ENCODE peak calls at places on chromosomes 1 and 21, in ten cellular contexts. One of them, this sample, is unnamed.

GRCh38 chr21:18369115-18369514 is 34.5 kb downstream of the TMPRSS15 start:
- DNase-seq in stomach: no peak
- DNase-seq in esophagus squamous epithelium: no peak
- DNase-seq in prostate gland: no peak
- DNase-seq in IMR-90: no peak
- DNase-seq in gastrocnemius medialis: no peak
- DNase-seq in K562: no peak
- DNase-seq in A549: no peak
- DNase-seq in vagina: no peak
- DNase-seq in lower leg skin: no peak
- DNase-seq in this sample: no peak

GRCh38 chr1:40372658-40373322 is 737 bp upstream of the SMAP2 start:
- DNase-seq in lower leg skin: no peak
- DNase-seq in K562: peak
- DNase-seq in IMR-90: no peak
- DNase-seq in gastrocnemius medialis: no peak
- DNase-seq in prostate gland: no peak
- DNase-seq in vagina: no peak
- DNase-seq in stomach: no peak
- DNase-seq in esophagus squamous epithelium: no peak
- DNase-seq in A549: no peak
- DNase-seq in this sample: no peak

GRCh38 chr1:12488666-12489354 is 129.2 kb downstream of the DHRS3 start:
- DNase-seq in vagina: no peak
- DNase-seq in prostate gland: no peak
- DNase-seq in lower leg skin: no peak
- DNase-seq in K562: no peak
- DNase-seq in stomach: no peak
- DNase-seq in gastrocnemius medialis: no peak
- DNase-seq in A549: no peak
- DNase-seq in esophagus squamous epithelium: no peak
- DNase-seq in IMR-90: peak
- DNase-seq in this sample: no peak

GRCh38 chr1:202860744-202861419 is 28.1 kb downstream of the RABIF start:
- DNase-seq in IMR-90: peak
- DNase-seq in lower leg skin: no peak
- DNase-seq in gastrocnemius medialis: no peak
- DNase-seq in vagina: no peak
- DNase-seq in A549: peak
- DNase-seq in esophagus squamous epithelium: no peak
- DNase-seq in prostate gland: peak
- DNase-seq in stomach: peak
- DNase-seq in K562: peak
- DNase-seq in this sample: no peak

GRCh38 chr1:20446796-20447195 is 39.2 kb downstream of the CAMK2N1 start:
- DNase-seq in A549: no peak
- DNase-seq in lower leg skin: no peak
- DNase-seq in vagina: no peak
- DNase-seq in IMR-90: peak
- DNase-seq in esophagus squamous epithelium: no peak
- DNase-seq in K562: no peak
- DNase-seq in prostate gland: no peak
- DNase-seq in gastrocnemius medialis: no peak
- DNase-seq in stomach: no peak
- DNase-seq in this sample: no peak

GRCh38 chr1:37931148-37931492 is 15.7 kb downstream of the INPP5B start:
- DNase-seq in vagina: no peak
- DNase-seq in A549: no peak
- DNase-seq in stomach: no peak
- DNase-seq in gastrocnemius medialis: no peak
- DNase-seq in prostate gland: no peak
- DNase-seq in IMR-90: no peak
- DNase-seq in esophagus squamous epithelium: no peak
- DNase-seq in lower leg skin: no peak
- DNase-seq in K562: peak
- DNase-seq in this sample: no peak

GRCh38 chr1:23125489-23125888 is 43.2 kb downstream of the LUZP1 start:
- DNase-seq in stomach: no peak
- DNase-seq in prostate gland: no peak
- DNase-seq in lower leg skin: no peak
- DNase-seq in A549: no peak
- DNase-seq in gastrocnemius medialis: no peak
- DNase-seq in vagina: no peak
- DNase-seq in esophagus squamous epithelium: no peak
- DNase-seq in K562: no peak
- DNase-seq in IMR-90: no peak
- DNase-seq in this sample: no peak

GRCh38 chr21:27590271-27590670 is 623.4 kb upstream of the ADAMTS5 start:
- DNase-seq in gastrocnemius medialis: peak
- DNase-seq in IMR-90: no peak
- DNase-seq in vagina: no peak
- DNase-seq in stomach: no peak
- DNase-seq in prostate gland: no peak
- DNase-seq in A549: no peak
- DNase-seq in lower leg skin: no peak
- DNase-seq in K562: no peak
- DNase-seq in esophagus squamous epithelium: no peak
- DNase-seq in this sample: no peak

DNA sequence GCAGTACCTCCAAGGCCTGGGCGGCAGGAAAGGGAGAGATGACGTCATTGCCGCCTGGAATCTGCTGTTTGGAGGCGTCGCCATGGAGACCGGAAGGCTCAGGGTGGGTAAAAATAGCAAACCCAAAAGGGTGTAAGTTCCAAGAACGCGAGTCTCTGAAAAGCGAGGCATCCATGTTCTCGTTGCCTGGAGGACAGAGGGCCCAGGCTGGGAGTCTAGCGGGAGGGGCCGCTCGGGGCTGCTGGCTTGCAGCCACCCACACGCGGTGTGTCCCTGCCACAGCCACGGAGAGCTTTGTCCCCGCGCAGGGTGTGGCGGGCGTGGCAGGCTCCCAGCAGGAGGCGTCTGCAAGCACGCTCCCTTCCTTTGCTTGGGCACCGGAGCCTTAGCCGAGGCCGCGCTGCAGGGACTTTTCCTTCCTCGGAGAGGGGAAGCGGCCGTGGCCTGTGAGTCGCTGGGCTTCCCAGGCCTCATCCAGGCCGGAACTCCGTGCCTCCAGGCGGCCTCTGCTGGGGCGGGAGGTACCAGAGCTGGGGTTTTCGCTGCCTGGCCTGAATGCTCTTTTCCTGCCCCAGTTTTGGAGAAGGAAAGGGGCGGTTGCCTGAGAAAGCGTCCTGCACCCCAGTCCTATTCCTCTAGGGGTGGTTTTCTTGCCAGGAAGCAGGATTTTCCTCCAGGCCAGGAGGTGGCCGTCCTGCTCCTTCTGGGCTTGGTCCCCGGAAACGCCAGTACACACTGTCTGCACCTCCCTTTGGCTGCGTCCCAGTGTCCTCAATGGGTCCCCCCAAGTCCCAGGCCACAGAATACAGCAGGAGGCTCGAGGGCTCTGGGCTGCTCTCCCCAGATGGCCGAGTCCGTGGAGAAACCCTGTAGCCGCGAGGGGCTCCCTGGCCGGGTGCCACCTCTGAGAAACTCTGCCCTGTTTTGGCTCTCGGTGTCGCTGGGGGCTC is 15.3 kb upstream of the SKI start:
- DNase-seq in IMR-90: peak
- DNase-seq in prostate gland: peak
- DNase-seq in esophagus squamous epithelium: no peak
- DNase-seq in stomach: peak
- DNase-seq in A549: peak
- DNase-seq in gastrocnemius medialis: peak
- DNase-seq in lower leg skin: peak
- DNase-seq in K562: peak
- DNase-seq in vagina: no peak
- DNase-seq in this sample: peak
- TF ChIP-seq POLR2A in IMR-90: peak
- TF ChIP-seq POLR2A in prostate gland: peak
- TF ChIP-seq POLR2A in esophagus squamous epithelium: no peak
- TF ChIP-seq POLR2A in stomach: no peak
- TF ChIP-seq POLR2A in A549: peak
- TF ChIP-seq POLR2A in gastrocnemius medialis: peak
- TF ChIP-seq POLR2A in lower leg skin: no peak
- TF ChIP-seq POLR2A in K562: no peak
- TF ChIP-seq POLR2A in vagina: no peak
- TF ChIP-seq POLR2A in this sample: peak

GRCh38 chr21:35648512-35648911 is 411.8 kb downstream of the SETD4 start:
- DNase-seq in vagina: no peak
- DNase-seq in esophagus squamous epithelium: no peak
- DNase-seq in prostate gland: peak
- DNase-seq in A549: no peak
- DNase-seq in K562: no peak
- DNase-seq in stomach: peak
- DNase-seq in lower leg skin: no peak
- DNase-seq in gastrocnemius medialis: no peak
- DNase-seq in IMR-90: no peak
- DNase-seq in this sample: no peak

GRCh38 chr21:35643176-35643575 is 417.1 kb downstream of the SETD4 start:
- DNase-seq in prostate gland: no peak
- DNase-seq in vagina: no peak
- DNase-seq in lower leg skin: no peak
- DNase-seq in IMR-90: peak
- DNase-seq in gastrocnemius medialis: no peak
- DNase-seq in A549: no peak
- DNase-seq in stomach: no peak
- DNase-seq in K562: no peak
- DNase-seq in esophagus squamous epithelium: no peak
- DNase-seq in this sample: no peak

GRCh38 chr21:35646606-35647005 is 413.7 kb downstream of the SETD4 start:
- DNase-seq in vagina: no peak
- DNase-seq in IMR-90: peak
- DNase-seq in prostate gland: no peak
- DNase-seq in K562: no peak
- DNase-seq in lower leg skin: peak
- DNase-seq in A549: no peak
- DNase-seq in gastrocnemius medialis: no peak
- DNase-seq in esophagus squamous epithelium: no peak
- DNase-seq in stomach: no peak
- DNase-seq in this sample: no peak

GRCh38 chr21:35641271-35642016 is 418.9 kb downstream of the SETD4 start:
- DNase-seq in K562: no peak
- DNase-seq in esophagus squamous epithelium: no peak
- DNase-seq in stomach: no peak
- DNase-seq in lower leg skin: no peak
- DNase-seq in IMR-90: peak
- DNase-seq in gastrocnemius medialis: no peak
- DNase-seq in vagina: no peak
- DNase-seq in A549: no peak
- DNase-seq in prostate gland: no peak
- DNase-seq in this sample: no peak

DNA sequence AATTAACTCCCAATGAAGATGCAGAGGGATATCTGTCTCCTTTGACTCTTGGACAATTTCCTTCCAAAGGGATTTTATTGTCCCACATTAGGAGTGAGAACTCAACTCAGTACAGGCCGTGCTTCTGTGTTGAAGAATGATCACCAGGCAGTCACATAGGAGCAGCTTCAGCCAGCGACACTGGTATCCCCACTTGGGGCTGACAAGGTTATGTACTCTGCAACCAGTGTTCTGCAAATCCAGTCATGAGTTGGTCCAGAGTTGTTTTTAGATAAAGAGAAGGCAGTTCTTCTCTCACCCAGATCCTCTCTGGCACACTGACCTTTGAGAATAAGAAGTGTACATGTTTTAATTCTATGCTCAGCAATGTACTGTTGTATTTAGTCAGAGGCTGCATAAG is 415.8 kb downstream of the SETD4 start:
- DNase-seq in lower leg skin: no peak
- DNase-seq in A549: no peak
- DNase-seq in stomach: no peak
- DNase-seq in prostate gland: no peak
- DNase-seq in vagina: no peak
- DNase-seq in esophagus squamous epithelium: no peak
- DNase-seq in K562: no peak
- DNase-seq in IMR-90: no peak
- DNase-seq in gastrocnemius medialis: no peak
- DNase-seq in this sample: no peak
- TF ChIP-seq POLR2A in lower leg skin: no peak
- TF ChIP-seq POLR2A in A549: no peak
- TF ChIP-seq POLR2A in stomach: no peak
- TF ChIP-seq POLR2A in prostate gland: no peak
- TF ChIP-seq POLR2A in vagina: no peak
- TF ChIP-seq POLR2A in esophagus squamous epithelium: no peak
- TF ChIP-seq POLR2A in K562: no peak
- TF ChIP-seq POLR2A in IMR-90: no peak
- TF ChIP-seq POLR2A in gastrocnemius medialis: no peak
- TF ChIP-seq POLR2A in this sample: no peak

GRCh38 chr21:45981154-45981606 is 390 bp upstream of the COL6A1 start:
- DNase-seq in lower leg skin: peak
- DNase-seq in A549: peak
- DNase-seq in K562: peak
- DNase-seq in gastrocnemius medialis: peak
- DNase-seq in vagina: peak
- DNase-seq in IMR-90: peak
- DNase-seq in esophagus squamous epithelium: no peak
- DNase-seq in prostate gland: peak
- DNase-seq in stomach: peak
- DNase-seq in this sample: peak
- TF ChIP-seq POLR2A in lower leg skin: no peak
- TF ChIP-seq POLR2A in A549: peak
- TF ChIP-seq POLR2A in K562: no peak
- TF ChIP-seq POLR2A in gastrocnemius medialis: peak
- TF ChIP-seq POLR2A in vagina: no peak
- TF ChIP-seq POLR2A in IMR-90: peak
- TF ChIP-seq POLR2A in esophagus squamous epithelium: no peak
- TF ChIP-seq POLR2A in prostate gland: peak
- TF ChIP-seq POLR2A in stomach: no peak
- TF ChIP-seq POLR2A in this sample: peak

GRCh38 chr1:30750751-30751291 is 6.8 kb downstream of the LAPTM5 start:
- DNase-seq in A549: no peak
- DNase-seq in IMR-90: no peak
- DNase-seq in stomach: no peak
- DNase-seq in K562: no peak
- DNase-seq in gastrocnemius medialis: no peak
- DNase-seq in lower leg skin: no peak
- DNase-seq in esophagus squamous epithelium: no peak
- DNase-seq in vagina: no peak
- DNase-seq in prostate gland: no peak
- DNase-seq in this sample: no peak

GRCh38 chr1:30751830-30752650 is 5.5 kb downstream of the LAPTM5 start:
- DNase-seq in vagina: no peak
- DNase-seq in A549: no peak
- DNase-seq in lower leg skin: no peak
- DNase-seq in K562: no peak
- DNase-seq in stomach: no peak
- DNase-seq in gastrocnemius medialis: no peak
- DNase-seq in IMR-90: no peak
- DNase-seq in esophagus squamous epithelium: no peak
- DNase-seq in prostate gland: no peak
- DNase-seq in this sample: no peak

GRCh38 chr1:30748699-30749401 is 8.7 kb downstream of the LAPTM5 start:
- DNase-seq in stomach: no peak
- DNase-seq in K562: no peak
- DNase-seq in vagina: no peak
- DNase-seq in IMR-90: no peak
- DNase-seq in prostate gland: no peak
- DNase-seq in gastrocnemius medialis: no peak
- DNase-seq in A549: no peak
- DNase-seq in esophagus squamous epithelium: no peak
- DNase-seq in lower leg skin: no peak
- DNase-seq in this sample: no peak

GRCh38 chr1:30748098-30748698 is 9.4 kb downstream of the LAPTM5 start:
- DNase-seq in IMR-90: no peak
- DNase-seq in gastrocnemius medialis: no peak
- DNase-seq in prostate gland: peak
- DNase-seq in esophagus squamous epithelium: no peak
- DNase-seq in lower leg skin: peak
- DNase-seq in K562: no peak
- DNase-seq in stomach: no peak
- DNase-seq in A549: no peak
- DNase-seq in vagina: no peak
- DNase-seq in this sample: no peak

DNA sequence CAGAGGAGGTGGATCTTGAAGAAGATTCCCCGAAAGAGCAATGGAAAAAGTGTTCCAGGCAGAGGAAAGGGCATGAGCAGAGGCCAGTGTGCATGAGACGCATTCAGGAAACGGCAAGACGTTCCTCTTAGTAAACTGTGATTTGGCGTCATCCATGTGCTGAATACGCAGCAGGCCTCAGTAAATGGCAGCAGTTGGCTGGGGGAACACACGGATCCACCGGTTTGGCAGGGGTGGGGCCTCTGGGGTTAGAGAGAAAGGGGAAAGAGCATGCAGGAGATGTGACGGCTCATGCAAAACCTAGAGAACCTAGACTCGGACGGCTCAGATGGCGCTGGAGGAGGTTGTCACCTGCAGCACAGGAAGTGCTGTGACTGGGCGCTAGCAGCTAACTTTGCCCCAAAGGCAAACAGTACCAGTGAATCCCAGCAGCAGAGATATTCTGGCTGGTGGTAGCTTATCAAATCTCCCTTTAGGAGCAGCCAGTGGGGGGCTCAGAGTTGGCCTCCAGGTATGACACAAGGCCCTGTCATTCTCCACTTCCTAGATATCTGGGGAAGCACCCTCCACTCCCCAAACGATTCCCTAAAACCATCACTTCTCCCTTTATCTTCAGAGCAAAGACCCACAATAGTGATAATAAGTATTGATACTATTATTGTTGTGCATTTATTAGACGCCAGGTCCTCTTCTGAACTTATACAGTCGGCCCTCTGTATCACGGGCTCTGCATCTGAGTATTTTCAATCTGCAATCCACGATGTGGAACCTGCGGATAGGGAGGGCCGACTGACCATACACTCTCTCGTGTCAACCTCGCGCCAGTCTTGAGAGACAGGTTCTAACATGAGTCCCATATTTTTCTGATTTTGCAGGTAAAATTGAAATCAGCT is 7.6 kb downstream of the LAPTM5 start:
- DNase-seq in IMR-90: no peak
- DNase-seq in vagina: no peak
- DNase-seq in prostate gland: no peak
- DNase-seq in gastrocnemius medialis: no peak
- DNase-seq in stomach: no peak
- DNase-seq in lower leg skin: no peak
- DNase-seq in A549: no peak
- DNase-seq in esophagus squamous epithelium: no peak
- DNase-seq in K562: no peak
- DNase-seq in this sample: no peak
- TF ChIP-seq POLR2A in IMR-90: no peak
- TF ChIP-seq POLR2A in vagina: no peak
- TF ChIP-seq POLR2A in prostate gland: no peak
- TF ChIP-seq POLR2A in gastrocnemius medialis: no peak
- TF ChIP-seq POLR2A in stomach: no peak
- TF ChIP-seq POLR2A in lower leg skin: no peak
- TF ChIP-seq POLR2A in A549: no peak
- TF ChIP-seq POLR2A in esophagus squamous epithelium: no peak
- TF ChIP-seq POLR2A in K562: no peak
- TF ChIP-seq POLR2A in this sample: no peak